ENCODE peak calls at places on chromosomes 11 and 22, in six cellular contexts. R is heart left ventricle, U is cardiac muscle cell, Q is IMR-90, L is AG04450, V is astrocyte. X is an unnamed sample.
A peak's percentile ranks its signal among the peaks of the same experiment; 100 is the strongest.

GRCh38 chr11:6584528-6584927 is 18.9 kb downstream of the RRP8 start:
- DNase-seq in R (no peak), U (no peak), Q (no peak), L (no peak), V (no peak), X (no peak)

GRCh38 chr22:18994780-18995711 is 59.0 kb upstream of the PRODH start:
- DNase-seq in R (no peak), U (no peak), Q (no peak), L (no peak), V (no peak), X (no peak)

GRCh38 chr11:112963368-112963955 is 2.2 kb downstream of the NCAM1 start:
- DNase-seq in R (no peak), U (no peak), Q (no peak), L (no peak), V (no peak), X (no peak)

GRCh38 chr22:49101873-49102272 is 725.8 kb downstream of the BRD1 start:
- DNase-seq in R (no peak), U (no peak), Q (no peak), L (no peak), V (no peak), X (no peak)

GRCh38 chr11:1195690-1196515 is 27.0 kb upstream of the MUC5B start:
- DNase-seq in R (peak; percentile 5), U (no peak), Q (no peak), L (no peak), V (no peak), X (no peak)

GRCh38 chr22:48089601-48090331 is 1327.3 kb downstream of the TBC1D22A start:
- DNase-seq in R (no peak), U (peak; percentile 14), Q (no peak), L (no peak), V (no peak), X (no peak)

GRCh38 chr11:61486004-61486615 is 22.4 kb upstream of the LRRC10B start:
- DNase-seq in R (no peak), U (no peak), Q (no peak), L (no peak), V (no peak), X (no peak)

GRCh38 chr22:23565288-23565941 is 14.7 kb downstream of the IGLL1 start:
- DNase-seq in R (no peak), U (peak; percentile 8), Q (no peak), L (no peak), V (no peak), X (no peak)

GRCh38 chr22:38243007-38243775 is 29.6 kb downstream of the TMEM184B start:
- DNase-seq in R (peak; percentile 54), U (peak; percentile 60), Q (peak; percentile 78), L (peak; percentile 45), V (no peak), X (no peak)

GRCh38 chr11:76169473-76169881 is 36.8 kb downstream of the WNT11 start:
- DNase-seq in R (no peak), U (no peak), Q (no peak), L (no peak), V (no peak), X (no peak)

GRCh38 chr11:73195191-73196007 is 22.7 kb upstream of the P2RY2 start:
- DNase-seq in R (no peak), U (no peak), Q (no peak), L (no peak), V (no peak), X (no peak)

GRCh38 chr11:2997406-2997805 is 5.3 kb upstream of the NAP1L4 start:
- DNase-seq in R (no peak), U (no peak), Q (no peak), L (no peak), V (no peak), X (no peak)

GRCh38 chr11:68160100-68160695 is 39.0 kb upstream of the CHKA start:
- DNase-seq in R (no peak), U (no peak), Q (no peak), L (no peak), V (no peak), X (no peak)

GRCh38 chr11:44775366-44776356 is 48.9 kb downstream of the TSPAN18 start:
- DNase-seq in R (peak; percentile 50), U (peak; percentile 61), Q (peak; percentile 28), L (no peak), V (no peak), X (peak; percentile 16)

GRCh38 chr11:44771252-44771734 is 44.5 kb downstream of the TSPAN18 start:
- DNase-seq in R (peak; percentile 0), U (no peak), Q (no peak), L (no peak), V (no peak), X (no peak)

GRCh38 chr11:44774131-44774530 is 47.4 kb downstream of the TSPAN18 start:
- DNase-seq in R (peak; percentile 79), U (no peak), Q (no peak), L (no peak), V (no peak), X (no peak)

GRCh38 chr11:44774736-44775135 is 48.0 kb downstream of the TSPAN18 start:
- DNase-seq in R (no peak), U (no peak), Q (no peak), L (no peak), V (no peak), X (no peak)

GRCh38 chr11:44773351-44773965 is 46.7 kb downstream of the TSPAN18 start:
- DNase-seq in R (no peak), U (no peak), Q (peak; percentile 20), L (no peak), V (no peak), X (no peak)
- H3K27ac ChIP-seq in R (peak overlapping the region; percentile 92), U (peak overlapping the region; percentile 62), Q (no peak overlapping the region), L (no peak overlapping the region), V (no peak overlapping the region), X (no peak overlapping the region)

DNA sequence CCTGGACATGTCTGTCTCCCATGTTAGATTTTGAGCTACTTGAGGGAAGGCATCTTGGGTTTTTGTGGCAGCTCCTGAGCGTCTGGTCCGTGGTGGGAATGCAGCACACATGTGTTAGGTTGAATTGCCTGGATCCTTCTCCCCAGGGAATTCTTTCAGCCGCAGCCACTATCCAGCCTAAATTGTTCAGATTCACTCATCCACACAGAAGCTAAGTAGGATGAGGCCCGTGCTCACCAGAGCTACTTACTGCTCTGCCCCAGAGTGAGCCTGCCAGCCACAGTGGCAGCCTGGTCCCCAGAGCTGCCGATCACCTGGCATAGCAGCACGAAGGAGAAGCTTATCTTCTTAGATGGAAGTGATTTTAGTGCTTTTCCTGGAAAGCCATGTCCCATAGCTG is 34.4 kb upstream of the SORL1-AS1 start:
- DNase-seq in R (no peak), U (no peak), Q (no peak), L (no peak), V (no peak), X (no peak)
- H3K27ac ChIP-seq in R (no peak overlapping the region), U (no peak overlapping the region), Q (no peak overlapping the region), L (no peak overlapping the region), V (no peak overlapping the region), X (no peak overlapping the region)

DNA sequence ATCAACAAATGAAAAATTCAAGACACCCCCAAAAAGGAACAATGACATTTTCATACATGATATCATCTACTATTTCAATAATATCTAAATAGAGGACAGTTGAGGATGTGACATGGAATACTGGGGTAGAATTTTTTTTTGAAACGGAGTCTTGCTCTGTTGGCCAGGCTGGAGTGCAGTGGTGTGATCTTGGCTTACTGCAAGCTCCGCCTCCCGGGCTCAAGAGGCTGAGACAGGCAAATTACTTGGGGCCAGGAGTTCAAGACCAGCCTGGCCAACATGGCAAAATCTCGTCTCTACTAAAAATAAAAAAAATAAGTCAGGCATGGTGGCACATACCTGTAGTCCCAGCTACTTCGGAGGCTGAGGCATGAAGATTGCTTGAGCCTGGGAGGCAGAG is 41.4 kb downstream of the LRRC74B start:
- DNase-seq in R (no peak), U (no peak), Q (no peak), L (no peak), V (no peak), X (no peak)
- H3K27ac ChIP-seq in R (no peak overlapping the region), U (no peak overlapping the region), Q (no peak overlapping the region), L (no peak overlapping the region), V (no peak overlapping the region), X (no peak overlapping the region)

GRCh38 chr11:62885137-62885536 is 4.4 kb downstream of the SLC3A2 start:
- DNase-seq in R (no peak), U (no peak), Q (no peak), L (no peak), V (no peak), X (no peak)

GRCh38 chr11:62889484-62890437 is 9.1 kb downstream of the SLC3A2 start:
- DNase-seq in R (no peak), U (peak; percentile 47), Q (peak; percentile 23), L (no peak), V (no peak), X (no peak)

GRCh38 chr11:62888406-62888805 is 7.7 kb downstream of the SLC3A2 start:
- DNase-seq in R (no peak), U (no peak), Q (no peak), L (no peak), V (no peak), X (no peak)

GRCh38 chr11:62892077-62892922 is 11.6 kb downstream of the SLC3A2 start:
- DNase-seq in R (no peak), U (no peak), Q (no peak), L (no peak), V (no peak), X (no peak)

DNA sequence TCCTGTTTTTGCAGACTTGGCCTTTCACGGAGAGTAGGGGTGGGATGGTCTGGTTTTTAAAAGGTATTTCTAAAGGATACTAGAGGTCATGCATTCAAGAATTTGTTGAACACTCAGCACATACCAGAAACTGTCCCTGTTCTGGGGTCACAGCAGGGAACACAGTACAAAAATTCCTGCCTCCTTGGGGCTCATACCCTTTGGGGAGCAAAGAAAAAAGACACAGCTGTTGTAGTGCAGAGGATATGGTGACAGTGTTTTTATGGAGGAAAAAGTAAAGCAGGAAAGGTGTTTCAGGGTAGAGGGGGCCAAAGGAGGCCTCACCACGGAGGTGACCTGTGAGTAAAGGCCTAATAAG is 8.4 kb downstream of the SLC3A2 start:
- DNase-seq in R (no peak), U (no peak), Q (no peak), L (no peak), V (no peak), X (no peak)
- H3K27ac ChIP-seq in R (no peak overlapping the region), U (peak overlapping the region; percentile 88), Q (no peak overlapping the region), L (peak overlapping the region; percentile 39), V (no peak overlapping the region), X (no peak overlapping the region)

GRCh38 chr11:102194257-102194656 is 84.0 kb downstream of the YAP1 start:
- DNase-seq in R (no peak), U (no peak), Q (no peak), L (no peak), V (no peak), X (no peak)

GRCh38 chr11:102194983-102195382 is 84.7 kb downstream of the YAP1 start:
- DNase-seq in R (no peak), U (no peak), Q (no peak), L (no peak), V (no peak), X (no peak)

GRCh38 chr11:102197759-102198158 is 87.5 kb downstream of the YAP1 start:
- DNase-seq in R (no peak), U (peak; percentile 54), Q (no peak), L (no peak), V (no peak), X (no peak)

GRCh38 chr11:102196351-102196750 is 86.1 kb downstream of the YAP1 start:
- DNase-seq in R (no peak), U (no peak), Q (no peak), L (no peak), V (no peak), X (no peak)

DNA sequence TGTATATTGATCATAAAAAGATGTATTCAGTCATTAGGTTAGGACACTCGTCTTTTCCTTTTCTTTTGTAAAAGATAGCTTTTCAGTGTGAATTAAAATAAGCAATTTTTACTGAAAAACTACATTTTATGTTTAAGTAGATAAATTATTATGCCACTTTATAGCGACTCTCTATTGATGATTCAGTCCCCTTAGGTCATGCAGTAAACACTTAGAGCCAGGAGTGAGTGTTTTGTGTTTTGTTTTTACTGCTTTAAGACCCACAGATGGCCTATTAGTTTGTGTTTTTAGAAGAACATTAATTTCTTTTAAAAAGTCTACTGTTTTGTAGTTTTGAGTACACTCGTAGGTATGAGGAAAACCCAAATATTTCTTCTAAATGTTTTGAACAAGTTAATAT is 86.6 kb downstream of the YAP1 start:
- DNase-seq in R (no peak), U (no peak), Q (peak; percentile 56), L (no peak), V (no peak), X (no peak)
- H3K27ac ChIP-seq in R (no peak overlapping the region), U (peak overlapping the region; percentile 42), Q (no peak overlapping the region), L (no peak overlapping the region), V (no peak overlapping the region), X (no peak overlapping the region)

X was measured in substantia nigra.